ENCODE peak calls at places on chromosomes 4 and X, in eight cellular contexts. J is T-helper 2 cell; K is activated CD8-positive, alpha-beta memory T cell treated with anti-CD3 and anti-CD28 coated beads for 48 hours; I is neural crest cell; N is immature natural killer cell; G is colonic mucosa; R is cardiac muscle cell; F is astrocyte of the hippocampus. B is an unnamed sample.

GRCh38 chr4:73836373-73837269 is at the start of gene CXCL6:
- DNase-seq in J (no peak), K (no peak), I (peak), N (no peak), G (peak), R (peak), F (peak), B (peak)

GRCh38 chr4:17236686-17237085 is 275.2 kb downstream of the QDPR start:
- DNase-seq in J (no peak), K (no peak), I (no peak), N (no peak), G (no peak), R (no peak), F (peak), B (no peak)

GRCh38 chr4:123421227-123421941 is 24.8 kb downstream of the SPRY1 start:
- DNase-seq in J (no peak), K (no peak), I (no peak), N (no peak), G (no peak), R (no peak), F (no peak), B (no peak)

GRCh38 chr4:152240232-152240631 is 295.7 kb downstream of the FBXW7 start:
- DNase-seq in J (no peak), K (no peak), I (no peak), N (no peak), G (no peak), R (no peak), F (no peak), B (no peak)

GRCh38 chr4:169015237-169015636 is 5.2 kb upstream of the CBR4 start:
- DNase-seq in J (no peak), K (no peak), I (no peak), N (no peak), G (no peak), R (peak), F (no peak), B (peak)

GRCh38 chr4:156949373-156949814 is 22.2 kb downstream of the PDGFC start:
- DNase-seq in J (no peak), K (no peak), I (no peak), N (no peak), G (no peak), R (no peak), F (peak), B (no peak)

GRCh38 chrX:68822641-68823410 is 6.0 kb upstream of the EFNB1 start:
- DNase-seq in J (no peak), K (no peak), I (peak), N (no peak), G (no peak), R (peak), F (peak), B (no peak)

GRCh38 chr4:53937918-53938317 is 126.5 kb downstream of the CHIC2 start:
- DNase-seq in J (no peak), K (no peak), I (no peak), N (no peak), G (no peak), R (no peak), F (peak), B (no peak)

GRCh38 chr4:158865520-158866177 is 96.8 kb downstream of the FNIP2 start:
- DNase-seq in J (no peak), K (no peak), I (no peak), N (no peak), G (no peak), R (no peak), F (no peak), B (no peak)

GRCh38 chrX:16999275-16999674 is 52.8 kb downstream of the REPS2 start:
- DNase-seq in J (no peak), K (no peak), I (no peak), N (no peak), G (no peak), R (peak), F (peak), B (no peak)

GRCh38 chrX:136214551-136214950 is 36.6 kb downstream of the MAP7D3 start:
- DNase-seq in J (no peak), K (no peak), I (no peak), N (no peak), G (no peak), R (no peak), F (peak), B (no peak)

GRCh38 chrX:13411496-13412207 is 91.8 kb upstream of the ATXN3L start:
- DNase-seq in J (no peak), K (no peak), I (no peak), N (no peak), G (no peak), R (no peak), F (no peak), B (no peak)

GRCh38 chrX:23742174-23742692 is 843 bp downstream of the ACOT9 start:
- DNase-seq in J (no peak), K (no peak), I (no peak), N (no peak), G (peak), R (peak), F (peak), B (no peak)

GRCh38 chrX:38225093-38225492 is 4.4 kb upstream of the SRPX start:
- DNase-seq in J (no peak), K (no peak), I (no peak), N (no peak), G (no peak), R (no peak), F (peak), B (no peak)

GRCh38 chr4:13888112-13888511 is 260.6 kb upstream of the BOD1L1 start:
- DNase-seq in J (no peak), K (no peak), I (no peak), N (no peak), G (no peak), R (no peak), F (peak), B (no peak)

GRCh38 chr4:38210396-38211114 is 250.4 kb downstream of the PTTG2 start:
- DNase-seq in J (no peak), K (no peak), I (no peak), N (no peak), G (no peak), R (no peak), F (peak), B (no peak)

GRCh38 chr4:10168151-10168550 is 51.6 kb upstream of the WDR1 start:
- DNase-seq in J (no peak), K (no peak), I (no peak), N (no peak), G (no peak), R (no peak), F (no peak), B (no peak)

GRCh38 chr4:95539056-95539455 is 9.7 kb downstream of the UNC5C start:
- DNase-seq in J (no peak), K (no peak), I (no peak), N (no peak), G (no peak), R (no peak), F (no peak), B (no peak)

GRCh38 chr4:61202638-61203495 is 2.7 kb downstream of the ADGRL3 start:
- DNase-seq in J (no peak), K (no peak), I (peak), N (no peak), G (no peak), R (peak), F (peak), B (no peak)

GRCh38 chrX:10395179-10395578 is 225.2 kb downstream of the MID1 start:
- DNase-seq in J (no peak), K (no peak), I (no peak), N (no peak), G (no peak), R (no peak), F (no peak), B (no peak)

GRCh38 chr4:86557526-86557925 is 36.6 kb upstream of the PTPN13 start:
- DNase-seq in J (no peak), K (no peak), I (no peak), N (no peak), G (no peak), R (no peak), F (no peak), B (no peak)

GRCh38 chrX:134743121-134743520 is 84.8 kb upstream of the PLAC1 start:
- DNase-seq in J (no peak), K (no peak), I (no peak), N (no peak), G (no peak), R (no peak), F (no peak), B (no peak)

GRCh38 chr4:89640620-89641366 is 196.2 kb downstream of the SNCA start:
- DNase-seq in J (no peak), K (no peak), I (peak), N (no peak), G (peak), R (peak), F (peak), B (peak)

GRCh38 chr4:140943486-140943885 is 187.3 kb upstream of the TBC1D9 start:
- DNase-seq in J (no peak), K (no peak), I (no peak), N (no peak), G (no peak), R (no peak), F (peak), B (no peak)

GRCh38 chr4:184937745-184938144 is 80.5 kb upstream of the HELT start:
- DNase-seq in J (no peak), K (no peak), I (no peak), N (no peak), G (peak), R (no peak), F (no peak), B (no peak)

GRCh38 chr4:93373893-93374860 is 454.4 kb upstream of the ATOH1 start:
- DNase-seq in J (no peak), K (no peak), I (no peak), N (no peak), G (no peak), R (no peak), F (no peak), B (no peak)

GRCh38 chr4:121711263-121712000 is 14.7 kb upstream of the ANXA5 start:
- DNase-seq in J (no peak), K (no peak), I (peak), N (no peak), G (peak), R (peak), F (peak), B (peak)

GRCh38 chr4:141860974-141861373 is 224.6 kb downstream of the IL15 start:
- DNase-seq in J (no peak), K (no peak), I (no peak), N (no peak), G (no peak), R (no peak), F (no peak), B (no peak)

GRCh38 chr4:17511950-17512795 is at the start of gene QDPR:
- DNase-seq in J (peak), K (peak), I (peak), N (peak), G (peak), R (peak), F (peak), B (peak)

GRCh38 chrX:40154853-40155616 is 57.3 kb upstream of the BCOR start:
- DNase-seq in J (no peak), K (no peak), I (peak), N (no peak), G (peak), R (peak), F (peak), B (peak)

GRCh38 chrX:51894697-51895336 is 1.4 kb downstream of the MAGED1 start:
- DNase-seq in J (no peak), K (no peak), I (no peak), N (peak), G (peak), R (peak), F (peak), B (peak)

GRCh38 chrX:16278927-16279326 is 111.6 kb downstream of the MAGEB17 start:
- DNase-seq in J (no peak), K (no peak), I (no peak), N (no peak), G (peak), R (no peak), F (no peak), B (no peak)

B was measured in pancreas.